ENCODE peak calls at places on chromosome 11, in four cellular contexts. W, H, P and O are unnamed samples.
A peak's percentile ranks its signal among the peaks of the same experiment; 100 is the strongest.

GRCh38 chr11:19972091-19972490 is 188.2 kb downstream of the DBX1 start:
- DNase-seq in W (no peak), H (no peak), P (no peak), O (no peak)

GRCh38 chr11:109027851-109028250 is 363.0 kb downstream of the DDX10 start:
- DNase-seq in W (no peak), H (no peak), P (no peak), O (no peak)

GRCh38 chr11:94882931-94883330 is 90.4 kb downstream of the CWC15 start:
- DNase-seq in W (no peak), H (no peak), P (no peak), O (no peak)

GRCh38 chr11:107477820-107478219 is 20.2 kb upstream of the CWF19L2 start:
- DNase-seq in W (no peak), H (no peak), P (no peak), O (no peak)

GRCh38 chr11:3006505-3007260 is 14.6 kb upstream of the NAP1L4 start:
- DNase-seq in W (peak; percentile 45), H (no peak), P (no peak), O (no peak)

GRCh38 chr11:69272961-69273461 is 20.9 kb upstream of the MYEOV start:
- DNase-seq in W (peak; percentile 82), H (no peak), P (no peak), O (no peak)

GRCh38 chr11:113664069-113664980 is 41.8 kb downstream of the TMPRSS5 start:
- DNase-seq in W (no peak), H (no peak), P (no peak), O (no peak)

GRCh38 chr11:72726266-72727220 is 25.7 kb downstream of the ARAP1 start:
- DNase-seq in W (no peak), H (no peak), P (no peak), O (no peak)

GRCh38 chr11:13663631-13664071 is 4.8 kb upstream of the FAR1 start:
- DNase-seq in W (no peak), H (no peak), P (no peak), O (no peak)

GRCh38 chr11:45384711-45385241 is 98.6 kb upstream of the SYT13 start:
- DNase-seq in W (no peak), H (no peak), P (no peak), O (no peak)

GRCh38 chr11:110297726-110298297 is 1.4 kb upstream of the RDX start:
- DNase-seq in W (no peak), H (no peak), P (no peak), O (no peak)

GRCh38 chr11:8613036-8613435 is 19.0 kb upstream of the STK33 start:
- DNase-seq in W (no peak), H (no peak), P (no peak), O (no peak)

GRCh38 chr11:93073508-93074280 is 104.2 kb downstream of the MTNR1B start:
- DNase-seq in W (no peak), H (no peak), P (no peak), O (no peak)

GRCh38 chr11:57913713-57914704 is 109.7 kb upstream of the OR9Q1 start:
- DNase-seq in W (no peak), H (no peak), P (no peak), O (no peak)

GRCh38 chr11:76510060-76511047 is 65.5 kb downstream of the EMSY start:
- DNase-seq in W (no peak), H (no peak), P (no peak), O (no peak)

GRCh38 chr11:35792148-35792845 is 129.7 kb downstream of the TRIM44 start:
- DNase-seq in W (no peak), H (no peak), P (no peak), O (no peak)

GRCh38 chr11:106422585-106422984 is 345.1 kb downstream of the AASDHPPT start:
- DNase-seq in W (no peak), H (no peak), P (no peak), O (no peak)

GRCh38 chr11:130122141-130122575 is 37.4 kb upstream of the ST14 start:
- DNase-seq in W (no peak), H (no peak), P (no peak), O (no peak)

GRCh38 chr11:117748771-117749540 is 48.1 kb downstream of the DSCAML1 start:
- DNase-seq in W (peak; percentile 75), H (no peak), P (no peak), O (no peak)

GRCh38 chr11:74504100-74504691 is 10.7 kb upstream of the LIPT2 start:
- DNase-seq in W (no peak), H (no peak), P (no peak), O (no peak)
- H3K27ac ChIP-seq in W (no peak overlapping the region), H (peak overlapping the region; percentile 63), P (no peak overlapping the region), O (no peak overlapping the region)

GRCh38 chr11:15769203-15769602 is 587.1 kb downstream of the SOX6 start:
- DNase-seq in W (no peak), H (no peak), P (no peak), O (no peak)

GRCh38 chr11:15768321-15768720 is 588.0 kb downstream of the SOX6 start:
- DNase-seq in W (no peak), H (no peak), P (no peak), O (no peak)

GRCh38 chr11:15773024-15773423 is 583.3 kb downstream of the SOX6 start:
- DNase-seq in W (no peak), H (no peak), P (no peak), O (no peak)

GRCh38 chr11:15774021-15774862 is 582.1 kb downstream of the SOX6 start:
- DNase-seq in W (no peak), H (no peak), P (no peak), O (no peak)

GRCh38 chr11:15770798-15771414 is 585.4 kb downstream of the SOX6 start:
- DNase-seq in W (no peak), H (no peak), P (no peak), O (peak; percentile 11)
- H3K27ac ChIP-seq in W (no peak overlapping the region), H (no peak overlapping the region), P (no peak overlapping the region), O (no peak overlapping the region)

GRCh38 chr11:67421421-67422031 is 6.0 kb downstream of the CARNS1 start:
- DNase-seq in W (no peak), H (no peak), P (no peak), O (no peak)
- H3K27ac ChIP-seq in W (no peak overlapping the region), H (peak overlapping the region; percentile 94), P (peak overlapping the region; percentile 34), O (no peak overlapping the region)

GRCh38 chr11:78371221-78371899 is 46.3 kb downstream of the GAB2 start:
- DNase-seq in W (no peak), H (no peak), P (no peak), O (no peak)

GRCh38 chr11:78374917-78375316 is 42.7 kb downstream of the GAB2 start:
- DNase-seq in W (no peak), H (no peak), P (no peak), O (no peak)

GRCh38 chr11:78372114-78372768 is 45.4 kb downstream of the GAB2 start:
- DNase-seq in W (no peak), H (no peak), P (no peak), O (no peak)

GRCh38 chr11:78373689-78374088 is 43.9 kb downstream of the GAB2 start:
- DNase-seq in W (no peak), H (no peak), P (no peak), O (no peak)

DNA sequence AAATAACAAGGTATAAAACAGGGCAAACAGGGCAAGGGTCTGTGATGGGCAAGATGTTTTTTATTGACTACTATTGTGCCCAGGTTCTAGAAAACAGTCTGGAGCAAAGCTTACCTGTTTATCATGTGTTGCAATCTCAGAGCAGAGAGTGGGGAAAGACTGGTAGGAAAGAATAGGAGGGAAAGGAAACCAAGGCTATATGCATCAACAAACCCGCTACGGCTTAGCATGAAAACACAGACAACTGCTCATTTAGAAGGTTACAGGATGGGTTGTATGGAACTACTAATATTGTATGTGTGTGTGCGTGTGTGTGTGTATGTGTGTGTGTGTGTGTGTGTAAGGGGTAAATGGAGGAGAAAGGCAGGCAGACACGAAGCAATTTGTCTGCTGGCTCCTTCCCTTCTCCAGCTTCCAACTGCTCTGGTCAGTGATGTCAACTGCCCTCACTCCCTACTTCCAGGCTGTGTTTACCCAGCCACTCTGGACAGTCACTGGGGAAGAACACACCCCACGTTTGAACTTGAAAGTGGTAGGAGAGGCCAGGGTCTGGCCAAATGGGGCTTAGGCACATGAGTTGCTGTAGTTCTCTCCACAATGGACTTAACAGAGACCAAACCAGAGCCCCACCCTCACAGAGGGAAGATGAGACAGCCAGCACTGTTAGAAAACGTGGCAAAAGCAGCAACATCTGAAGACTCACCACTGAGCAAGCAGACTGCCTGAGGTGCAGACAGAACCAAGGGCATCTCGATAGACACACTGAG is 47.0 kb downstream of the GAB2 start:
- DNase-seq in W (no peak), H (no peak), P (no peak), O (no peak)
- H3K27ac ChIP-seq in W (no peak overlapping the region), H (no peak overlapping the region), P (no peak overlapping the region), O (peak overlapping the region; percentile 28)

DNA sequence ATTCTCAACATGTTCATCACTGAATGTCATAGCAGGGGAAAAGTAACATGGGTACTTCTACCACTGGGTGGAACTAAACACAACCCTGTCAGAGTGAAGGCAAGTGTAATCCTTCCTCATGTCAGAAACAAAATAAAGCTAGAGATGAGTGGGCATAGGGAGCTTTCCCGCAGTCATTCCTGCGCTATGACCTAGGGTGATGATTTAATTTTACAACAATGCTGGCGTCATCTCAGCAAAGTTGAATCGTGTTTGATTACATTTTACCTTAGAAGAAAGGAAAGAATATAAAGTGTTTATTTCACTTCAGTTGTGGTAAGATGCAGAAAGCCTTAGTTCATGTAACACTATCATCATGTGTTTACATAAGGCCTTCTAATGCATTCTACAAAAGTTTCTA is 355.6 kb downstream of the METTL15 start:
- DNase-seq in W (no peak), H (no peak), P (no peak), O (no peak)
- H3K27ac ChIP-seq in W (no peak overlapping the region), H (no peak overlapping the region), P (no peak overlapping the region), O (no peak overlapping the region)

GRCh38 chr11:1556278-1557167 is 15.5 kb downstream of the DUSP8 start:
- DNase-seq in W (no peak), H (no peak), P (no peak), O (no peak)

GRCh38 chr11:1557168-1557884 is 14.7 kb downstream of the DUSP8 start:
- DNase-seq in W (peak; percentile 48), H (no peak), P (no peak), O (no peak)

GRCh38 chr11:1554981-1555712 is 16.9 kb downstream of the DUSP8 start:
- DNase-seq in W (peak; percentile 46), H (no peak), P (no peak), O (no peak)

GRCh38 chr11:1555713-1556153 is 16.3 kb downstream of the DUSP8 start:
- DNase-seq in W (no peak), H (no peak), P (no peak), O (no peak)

DNA sequence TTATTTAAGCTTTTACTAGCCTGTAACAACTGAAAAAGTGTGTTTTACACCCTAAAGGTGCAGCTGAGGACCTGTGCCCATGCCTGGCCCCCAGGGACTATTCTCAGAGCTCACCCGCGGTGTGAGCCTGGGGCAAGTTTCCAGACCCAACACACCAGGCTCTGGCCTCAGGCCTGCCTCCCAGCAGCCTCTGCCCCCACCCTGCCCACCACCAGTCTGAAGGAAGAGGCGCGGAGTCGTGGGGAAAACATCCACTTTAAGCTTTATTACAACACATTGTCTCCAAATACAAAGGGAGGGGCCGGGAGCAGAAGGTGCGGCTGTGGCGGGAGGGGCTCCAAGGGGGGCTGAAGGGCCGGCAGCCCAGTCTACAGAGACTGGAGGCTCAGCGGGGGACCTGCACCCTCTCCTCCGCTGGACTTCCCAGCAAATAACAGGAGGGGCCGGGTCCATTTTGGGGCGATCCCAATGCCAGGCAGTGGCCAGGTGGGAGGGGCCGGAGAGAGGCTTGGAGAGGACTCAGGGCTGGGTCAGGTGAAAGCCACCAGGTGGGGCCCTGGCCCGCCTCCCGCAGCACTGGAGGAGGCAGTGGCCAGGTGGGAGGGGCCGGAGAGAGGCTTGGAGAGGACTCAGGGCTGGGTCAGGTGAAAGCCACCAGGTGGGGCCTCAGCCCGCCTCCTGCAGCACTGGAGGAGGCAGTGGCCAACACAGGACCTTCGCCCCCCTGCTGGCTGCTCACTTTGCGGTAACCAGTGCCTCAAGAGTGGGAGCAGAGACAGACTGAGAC is 18.1 kb downstream of the DUSP8 start:
- DNase-seq in W (no peak), H (no peak), P (no peak), O (no peak)
- H3K27ac ChIP-seq in W (no peak overlapping the region), H (no peak overlapping the region), P (no peak overlapping the region), O (no peak overlapping the region)